ENCODE peak calls at places on chromosomes 16 and 17, in seven cellular contexts. S, Y, Q, W, I, L and Z are unnamed samples.

GRCh38 chr16:51651061-51651466 is 500.0 kb upstream of the SALL1 start:
- DNase-seq in W (no peak), L (no peak), Q (no peak), S (no peak), Y (no peak), I (no peak), Z (no peak)

GRCh38 chr17:10875984-10876555 is 38.2 kb upstream of the PIRT start:
- DNase-seq in L (peak), W (peak), Y (peak), S (no peak), Q (peak), I (peak), Z (no peak)

GRCh38 chr17:17868637-17869522 is 32.1 kb upstream of the SREBF1 start:
- DNase-seq in L (no peak), Y (no peak), I (no peak), W (peak), S (no peak), Q (no peak), Z (no peak)

GRCh38 chr17:71496552-71496951 is 624.3 kb upstream of the SOX9 start:
- DNase-seq in S (no peak), Q (no peak), Y (peak), W (no peak), I (no peak), L (no peak), Z (no peak)

GRCh38 chr16:3127745-3128144 is 7.1 kb upstream of the ZNF213 start:
- DNase-seq in I (no peak), Q (no peak), S (no peak), W (no peak), Y (no peak), L (no peak), Z (no peak)

GRCh38 chr16:2827831-2828520 is 2.1 kb upstream of the ZG16B start:
- DNase-seq in W (no peak), Y (no peak), L (no peak), S (no peak), I (no peak), Q (peak), Z (no peak)

GRCh38 chr16:80084614-80085013 is 456.2 kb upstream of the DYNLRB2 start:
- DNase-seq in Y (peak), S (no peak), L (peak), I (peak), W (peak), Q (no peak), Z (no peak)

GRCh38 chr17:8823279-8823678 is 24.1 kb upstream of the MFSD6L start:
- DNase-seq in L (no peak), S (peak), Y (no peak), Q (no peak), I (no peak), W (no peak), Z (no peak)

GRCh38 chr17:7570351-7570750 is 8.6 kb downstream of the SENP3 start:
- DNase-seq in Q (no peak), L (no peak), W (no peak), Y (no peak), I (no peak), S (no peak), Z (no peak)

GRCh38 chr16:20850981-20851380 is 44.7 kb downstream of the REXO5 start:
- DNase-seq in Q (no peak), L (no peak), W (no peak), Y (no peak), I (no peak), S (no peak), Z (no peak)

GRCh38 chr17:55845385-55845784 is 94.5 kb downstream of the PCTP start:
- DNase-seq in S (peak), L (peak), Q (peak), Y (peak), I (peak), W (peak), Z (no peak)

GRCh38 chr17:59504821-59505220 is 60.6 kb upstream of the DHX40 start:
- DNase-seq in I (no peak), W (no peak), S (no peak), Y (no peak), Q (no peak), L (no peak), Z (no peak)

GRCh38 chr16:67673712-67674580 is 7.3 kb downstream of the C16orf86 start:
- DNase-seq in Y (no peak), Q (peak), S (no peak), L (peak), W (no peak), I (peak), Z (no peak)

GRCh38 chr17:79952265-79952877 is 83.3 kb downstream of the TBC1D16 start:
- DNase-seq in L (no peak), Y (no peak), Q (peak), S (no peak), I (no peak), W (peak), Z (peak)

GRCh38 chr16:79269211-79269863 is 331.2 kb downstream of the MAF start:
- DNase-seq in Q (no peak), S (no peak), I (no peak), Y (no peak), L (no peak), W (no peak), Z (no peak)

GRCh38 chr17:79769596-79770520 is 8.1 kb upstream of the CBX2 start:
- DNase-seq in S (no peak), I (no peak), L (no peak), Q (peak), W (no peak), Y (no peak), Z (peak)

GRCh38 chr17:32604966-32605365 is 118.2 kb downstream of the CDK5R1 start:
- DNase-seq in Q (no peak), S (no peak), Y (no peak), L (no peak), I (no peak), W (no peak), Z (no peak)

GRCh38 chr17:72458301-72458700 is 337.5 kb downstream of the SOX9 start:
- DNase-seq in I (no peak), L (no peak), Q (no peak), Y (no peak), S (no peak), W (no peak), Z (no peak)

GRCh38 chr17:61393550-61393903 is 6.1 kb upstream of the TBX2 start:
- DNase-seq in W (no peak), Y (no peak), I (no peak), Q (no peak), L (no peak), S (no peak), Z (no peak)

GRCh38 chr17:80653856-80654255 is 109.2 kb downstream of the RPTOR start:
- DNase-seq in W (no peak), I (no peak), S (no peak), Y (no peak), L (no peak), Q (no peak), Z (no peak)

GRCh38 chr16:86496262-86496928 is 13.9 kb upstream of the FOXF1 start:
- DNase-seq in Q (no peak), L (no peak), S (no peak), I (no peak), W (no peak), Y (no peak), Z (peak)

GRCh38 chr16:24041834-24042631 is 206.2 kb downstream of the PRKCB start:
- DNase-seq in Q (peak), L (peak), S (peak), Y (peak), I (peak), W (no peak), Z (no peak)
- TF ChIP-seq CTCF in Q (peak), L (peak), S (peak), Y (peak), I (peak), W (peak), Z (peak)

DNA sequence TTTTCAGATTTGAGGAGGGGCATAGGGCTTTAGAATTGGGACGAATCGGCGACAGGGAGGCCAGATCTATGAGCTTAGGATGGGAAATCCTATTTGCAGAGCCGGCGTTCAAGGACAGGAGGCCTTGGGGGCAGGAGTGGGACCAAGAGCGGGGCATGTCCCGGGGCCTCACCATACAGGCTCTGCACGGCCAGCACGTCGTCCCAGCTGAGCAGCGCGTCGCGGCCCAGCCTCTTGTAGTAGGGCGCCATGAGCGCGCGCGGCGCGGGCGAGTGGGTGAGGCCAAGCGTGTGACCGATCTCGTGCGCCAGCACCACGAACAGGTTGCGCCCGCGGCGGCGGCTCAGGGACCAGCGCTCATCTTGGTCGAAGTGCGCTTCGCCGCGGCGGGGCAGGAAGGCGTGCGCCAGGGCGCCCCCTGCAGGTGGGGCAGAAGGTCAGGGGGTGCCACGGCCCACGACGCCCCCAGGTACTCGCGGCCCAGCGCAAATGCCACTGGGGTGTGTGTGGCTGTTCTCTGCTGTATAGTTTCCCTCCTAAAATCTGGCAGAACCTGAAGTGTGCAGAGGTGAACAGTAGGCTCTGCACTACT is 9.3 kb downstream of the C17orf50 start:
- DNase-seq in S (no peak), I (no peak), Q (no peak), W (no peak), L (no peak), Y (no peak), Z (no peak)
- TF ChIP-seq CTCF in S (no peak), I (no peak), Q (peak), W (no peak), L (no peak), Y (peak), Z (peak)

DNA sequence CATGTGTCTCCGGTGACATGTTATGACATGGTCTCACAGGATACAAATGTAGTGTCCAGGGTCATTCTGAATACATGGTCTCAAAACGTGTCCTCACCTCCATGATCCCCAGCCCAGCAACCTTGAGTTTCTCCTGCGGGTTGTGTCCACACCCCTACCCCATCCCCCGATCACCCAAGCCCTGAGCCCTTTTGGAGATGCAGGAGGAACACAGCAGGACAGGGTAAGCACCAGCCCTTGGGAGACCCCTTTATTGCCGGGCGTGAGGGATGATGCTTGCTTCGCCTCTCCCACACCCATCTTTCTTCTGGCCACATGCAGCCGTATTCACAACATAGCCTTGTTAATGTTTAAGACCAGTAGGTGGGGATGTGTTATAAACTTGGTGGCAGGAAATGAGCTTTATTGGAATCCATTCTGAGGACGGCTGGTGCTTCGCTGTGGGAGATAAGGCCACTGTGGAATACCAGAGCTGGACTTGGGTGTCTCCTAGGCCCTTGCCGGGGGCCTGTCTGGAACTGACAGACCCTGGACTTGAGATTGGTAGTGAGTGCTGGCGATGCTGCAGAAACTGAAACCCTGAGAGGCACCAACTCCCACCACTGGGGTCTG is 5.5 kb downstream of the TMEM132E start:
- DNase-seq in I (no peak), Y (peak), Q (no peak), L (no peak), S (no peak), W (no peak), Z (peak)
- TF ChIP-seq CTCF in I (no peak), Y (peak), Q (no peak), L (no peak), S (no peak), W (no peak), Z (peak)

GRCh38 chr16:88385112-88385594 is 2.4 kb downstream of the ZNF469 start:
- DNase-seq in Y (no peak), S (no peak), W (no peak), Q (no peak), L (no peak), I (no peak), Z (peak)

GRCh38 chr16:88381820-88382451 is 823 bp upstream of the ZNF469 start:
- DNase-seq in I (no peak), Y (no peak), W (no peak), Q (peak), L (no peak), S (no peak), Z (peak)

GRCh38 chr16:88382491-88383400 is at the start of gene ZNF469:
- DNase-seq in Y (peak), I (peak), Q (peak), S (no peak), L (no peak), W (peak), Z (peak)

GRCh38 chr16:88384222-88385111 is 1.7 kb downstream of the ZNF469 start:
- DNase-seq in Y (no peak), Q (peak), L (no peak), W (no peak), I (no peak), S (no peak), Z (peak)

DNA sequence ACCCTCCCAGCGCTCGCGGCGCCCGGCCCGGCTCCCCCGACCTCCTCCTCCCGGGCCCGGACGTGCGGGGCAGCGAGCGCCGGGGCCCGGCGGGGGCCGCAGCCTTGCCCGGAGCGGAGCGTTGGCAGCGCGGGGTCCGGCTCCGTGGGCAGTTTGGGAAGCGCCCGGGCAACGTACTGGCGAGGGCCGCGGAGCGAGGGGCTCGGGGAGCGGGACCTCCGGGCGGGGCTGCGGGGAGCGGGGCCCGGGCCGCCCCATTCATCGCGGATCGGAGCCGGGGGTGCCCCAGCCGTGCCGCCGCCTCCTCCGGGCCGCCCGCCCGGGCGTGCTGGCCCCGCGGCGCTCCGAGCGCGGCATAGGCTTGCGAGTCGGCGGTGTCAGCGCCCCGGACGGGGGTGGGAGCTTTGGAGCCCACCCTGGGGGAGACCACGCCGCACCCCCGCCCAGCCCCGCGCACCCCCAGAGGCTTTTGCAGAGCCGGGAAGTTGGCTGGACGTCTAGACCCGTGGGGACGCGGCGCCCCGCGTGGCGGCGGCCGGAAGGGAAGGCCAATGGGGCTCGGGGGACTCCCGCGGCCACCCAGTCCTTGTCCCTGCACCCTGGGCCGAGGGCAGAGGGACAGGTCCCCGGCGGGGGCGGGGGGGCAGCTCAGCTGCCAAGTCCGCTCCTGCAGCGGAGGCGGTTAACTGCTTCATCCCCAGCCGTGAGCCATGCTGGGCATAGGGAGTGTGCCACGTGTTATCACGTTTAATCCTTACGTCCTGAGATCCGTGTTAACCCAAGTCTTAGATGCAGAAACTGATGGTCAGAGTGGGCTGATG is 852 bp downstream of the ZNF469 start:
- DNase-seq in S (no peak), Q (peak), L (no peak), I (peak), W (peak), Y (peak), Z (peak)
- TF ChIP-seq CTCF in S (no peak), Q (peak), L (peak), I (no peak), W (peak), Y (peak), Z (peak)

DNA sequence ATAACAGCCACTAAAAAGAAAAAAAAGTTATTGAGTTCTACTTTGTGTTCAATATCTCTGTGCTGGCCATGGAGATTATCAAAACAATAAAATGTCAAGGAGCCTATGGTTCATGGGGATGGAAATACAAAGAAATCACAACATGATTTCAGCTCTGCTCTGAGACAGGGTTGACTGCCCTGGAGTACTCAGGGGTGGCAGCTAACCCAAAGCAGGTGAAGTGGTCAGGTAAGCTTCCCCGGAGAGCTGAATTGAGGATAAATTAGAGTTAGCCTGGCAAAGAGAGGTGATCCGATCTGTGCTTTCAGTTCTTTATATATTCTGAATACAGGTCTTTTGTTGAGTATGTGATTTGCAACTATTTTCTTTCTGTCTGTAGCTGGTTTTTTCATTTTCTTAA is 119.3 kb upstream of the TMEM97 start:
- DNase-seq in S (no peak), W (no peak), L (no peak), Q (no peak), I (no peak), Y (no peak), Z (no peak)
- TF ChIP-seq CTCF in S (no peak), W (no peak), L (no peak), Q (no peak), I (no peak), Y (no peak), Z (no peak)